ENCODE peak calls at places on chromosomes 11 and 22, in five cellular contexts. Y is head of caudate nucleus, E is hypothalamus, N is T-helper 22 cell, O is lower leg skin. H is an unnamed sample.

GRCh38 chr11:60699282-60699681 is at the start of gene MS4A8:
- DNase-seq in Y (no peak), E (no peak), N (no peak), O (no peak), H (no peak)

GRCh38 chr22:42719133-42719532 is 1.5 kb downstream of the A4GALT start:
- DNase-seq in Y (no peak), E (no peak), N (no peak), O (no peak), H (no peak)

GRCh38 chr22:45448431-45448830 is 34.9 kb downstream of the RIBC2 start:
- DNase-seq in Y (no peak), E (no peak), N (no peak), O (peak), H (no peak)

GRCh38 chr11:88709567-88709966 is 356.2 kb downstream of the GRM5 start:
- DNase-seq in Y (peak), E (peak), N (no peak), O (no peak), H (no peak)

GRCh38 chr11:60563553-60564235 is 48.5 kb downstream of the MS4A13 start:
- DNase-seq in Y (no peak), E (no peak), N (no peak), O (no peak), H (no peak)

GRCh38 chr11:122772945-122773344 is 65.4 kb upstream of the CRTAM start:
- DNase-seq in Y (no peak), E (no peak), N (no peak), O (no peak), H (no peak)

GRCh38 chr11:125138966-125139365 is 25.6 kb upstream of the PKNOX2 start:
- DNase-seq in Y (no peak), E (no peak), N (no peak), O (no peak), H (no peak)

GRCh38 chr11:46127150-46127638 is 5.9 kb upstream of the PHF21A start:
- DNase-seq in Y (no peak), E (no peak), N (peak), O (peak), H (peak)

GRCh38 chr22:17339095-17339693 is 30.1 kb upstream of the CECR2 start:
- DNase-seq in Y (no peak), E (no peak), N (no peak), O (no peak), H (no peak)

GRCh38 chr11:62709262-62710000 is 2.0 kb downstream of the GNG3 start:
- DNase-seq in Y (peak), E (peak), N (peak), O (peak), H (peak)

GRCh38 chr22:49642331-49642730 is 185.3 kb downstream of the BRD1 start:
- DNase-seq in Y (no peak), E (no peak), N (no peak), O (no peak), H (no peak)

GRCh38 chr22:37907036-37907954 is 1.2 kb downstream of the MICALL1 start:
- DNase-seq in Y (no peak), E (no peak), N (no peak), O (no peak), H (no peak)

GRCh38 chr22:27489265-27489675 is 312.3 kb downstream of the MN1 start:
- DNase-seq in Y (no peak), E (no peak), N (no peak), O (no peak), H (no peak)

GRCh38 chr11:120424970-120425332 is 86.6 kb upstream of the GRIK4 start:
- DNase-seq in Y (no peak), E (no peak), N (no peak), O (no peak), H (no peak)

GRCh38 chr11:94007906-94008305 is 13.2 kb upstream of the HEPHL1 start:
- DNase-seq in Y (no peak), E (no peak), N (no peak), O (peak), H (no peak)

GRCh38 chr11:45754261-45754709 is 50.7 kb upstream of the SLC35C1 start:
- DNase-seq in Y (peak), E (no peak), N (no peak), O (no peak), H (no peak)

GRCh38 chr11:112025682-112026081 is 474 bp downstream of the DLAT start:
- DNase-seq in Y (no peak), E (no peak), N (no peak), O (no peak), H (no peak)

GRCh38 chr22:42670921-42671709 is 21.9 kb upstream of the CYB5R3 start:
- DNase-seq in Y (no peak), E (no peak), N (no peak), O (no peak), H (no peak)

H was measured in T-helper 17 cell.